ENCODE peak calls at places on chromosomes 13 and 19, in six cellular contexts. J, Q, R, A, F and O are unnamed samples.

GRCh38 chr19:6092329-6093286 is 17.7 kb downstream of the RFX2 start:
- DNase-seq in J (peak), Q (peak), R (peak), A (no peak), F (peak), O (peak)

GRCh38 chr13:62357887-62358645 is 942.4 kb upstream of the PCDH20 start:
- DNase-seq in J (no peak), Q (peak), R (peak), A (peak), F (peak), O (peak)

GRCh38 chr13:26575244-26575643 is 17.8 kb downstream of the WASF3 start:
- DNase-seq in J (no peak), Q (no peak), R (no peak), A (no peak), F (no peak), O (no peak)

GRCh38 chr19:1850809-1851544 is 2.7 kb upstream of the REXO1 start:
- DNase-seq in J (no peak), Q (no peak), R (no peak), A (no peak), F (no peak), O (no peak)

GRCh38 chr19:4807188-4807587 is 15.7 kb downstream of the FEM1A start:
- DNase-seq in J (no peak), Q (no peak), R (no peak), A (no peak), F (no peak), O (peak)

GRCh38 chr19:36652958-36653357 is 13.7 kb downstream of the ZNF461 start:
- DNase-seq in J (no peak), Q (no peak), R (no peak), A (no peak), F (no peak), O (no peak)

GRCh38 chr19:16027528-16027927 is 48.8 kb upstream of the TPM4 start:
- DNase-seq in J (no peak), Q (no peak), R (no peak), A (no peak), F (no peak), O (no peak)

GRCh38 chr19:18477042-18477760 is 39.3 kb upstream of the ISYNA1 start:
- DNase-seq in J (peak), Q (no peak), R (no peak), A (no peak), F (no peak), O (peak)

GRCh38 chr13:20964904-20965303 is 62.4 kb upstream of the XPO4 start:
- DNase-seq in J (no peak), Q (no peak), R (no peak), A (no peak), F (no peak), O (no peak)

GRCh38 chr13:48633695-48634094 is 20.0 kb upstream of the CYSLTR2 start:
- DNase-seq in J (no peak), Q (no peak), R (no peak), A (no peak), F (no peak), O (no peak)

GRCh38 chr13:113275387-113275786 is 21.7 kb upstream of the LAMP1 start:
- DNase-seq in J (peak), Q (peak), R (peak), A (no peak), F (peak), O (peak)

GRCh38 chr19:58401825-58402433 is 6.5 kb downstream of the RNF225 start:
- DNase-seq in J (peak), Q (no peak), R (no peak), A (no peak), F (no peak), O (no peak)

GRCh38 chr13:72960541-72960940 is 98.3 kb upstream of the KLF5 start:
- DNase-seq in J (no peak), Q (no peak), R (peak), A (no peak), F (no peak), O (no peak)

GRCh38 chr19:32611161-32611560 is 30.2 kb downstream of the PDCD5 start:
- DNase-seq in J (no peak), Q (no peak), R (no peak), A (no peak), F (no peak), O (no peak)

GRCh38 chr19:42422576-42423461 is 4.4 kb downstream of the LIPE start:
- DNase-seq in J (no peak), Q (no peak), R (peak), A (no peak), F (no peak), O (peak)

GRCh38 chr13:99295488-99296252 is 11.5 kb downstream of the GPR183 start:
- DNase-seq in J (no peak), Q (no peak), R (no peak), A (no peak), F (no peak), O (no peak)

GRCh38 chr13:27962128-27962841 is 6.8 kb downstream of the CDX2 start:
- DNase-seq in J (no peak), Q (no peak), R (peak), A (no peak), F (no peak), O (no peak)

GRCh38 chr19:56720281-56720680 is 48.7 kb upstream of the ZNF835 start:
- DNase-seq in J (no peak), Q (no peak), R (peak), A (no peak), F (no peak), O (peak)

GRCh38 chr19:17205237-17206140 is 9.7 kb upstream of the USE1 start:
- DNase-seq in J (peak), Q (peak), R (peak), A (no peak), F (peak), O (peak)

GRCh38 chr19:30402790-30403189 is 30.6 kb downstream of the ZNF536 start:
- DNase-seq in J (no peak), Q (no peak), R (no peak), A (no peak), F (no peak), O (no peak)

GRCh38 chr13:66977156-66977555 is 253.0 kb downstream of the PCDH9 start:
- DNase-seq in J (no peak), Q (no peak), R (no peak), A (no peak), F (no peak), O (no peak)

GRCh38 chr19:10290439-10290875 is 705 bp downstream of the ICAM5 start:
- DNase-seq in J (no peak), Q (no peak), R (no peak), A (no peak), F (no peak), O (peak)

GRCh38 chr19:58538257-58539168 is 5.4 kb upstream of the TRIM28 start:
- DNase-seq in J (no peak), Q (no peak), R (no peak), A (no peak), F (peak), O (no peak)

GRCh38 chr13:27839809-27840467 is 47.7 kb downstream of the GSX1 start:
- DNase-seq in J (no peak), Q (peak), R (no peak), A (no peak), F (no peak), O (no peak)

GRCh38 chr19:4379383-4380253 is 20.7 kb downstream of the SH3GL1 start:
- DNase-seq in J (no peak), Q (peak), R (no peak), A (peak), F (peak), O (no peak)

GRCh38 chr19:49615861-49616260 is 24.1 kb downstream of the RRAS start:
- DNase-seq in J (no peak), Q (no peak), R (no peak), A (no peak), F (no peak), O (no peak)

GRCh38 chr19:14470031-14470876 is 4.9 kb downstream of the PTGER1 start:
- DNase-seq in J (no peak), Q (no peak), R (no peak), A (no peak), F (no peak), O (no peak)

GRCh38 chr13:48233097-48233885 is at the start of gene ITM2B:
- DNase-seq in J (peak), Q (peak), R (peak), A (no peak), F (peak), O (peak)

GRCh38 chr13:89113744-89114143 is 1442.6 kb downstream of the SLITRK5 start:
- DNase-seq in J (no peak), Q (no peak), R (no peak), A (no peak), F (no peak), O (no peak)

GRCh38 chr19:19474950-19475781 is 40.2 kb downstream of the TSSK6 start:
- DNase-seq in J (no peak), Q (no peak), R (no peak), A (no peak), F (no peak), O (no peak)

GRCh38 chr13:110616103-110617101 is 1.1 kb downstream of the NAXD start:
- DNase-seq in J (peak), Q (peak), R (peak), A (no peak), F (peak), O (peak)

GRCh38 chr19:54448037-54448773 is 794 bp upstream of the LENG8 start:
- DNase-seq in J (peak), Q (peak), R (peak), A (no peak), F (peak), O (peak)

GRCh38 chr13:20157387-20157786 is 3.5 kb downstream of the GJA3 start:
- DNase-seq in J (no peak), Q (no peak), R (no peak), A (no peak), F (no peak), O (peak)

GRCh38 chr19:58519087-58519354 is 589 bp downstream of the ZBTB45 start:
- DNase-seq in J (peak), Q (peak), R (peak), A (no peak), F (peak), O (peak)

GRCh38 chr19:14943601-14944000 is 2.3 kb downstream of the OR7C2 start:
- DNase-seq in J (no peak), Q (no peak), R (no peak), A (peak), F (no peak), O (peak)

DNA sequence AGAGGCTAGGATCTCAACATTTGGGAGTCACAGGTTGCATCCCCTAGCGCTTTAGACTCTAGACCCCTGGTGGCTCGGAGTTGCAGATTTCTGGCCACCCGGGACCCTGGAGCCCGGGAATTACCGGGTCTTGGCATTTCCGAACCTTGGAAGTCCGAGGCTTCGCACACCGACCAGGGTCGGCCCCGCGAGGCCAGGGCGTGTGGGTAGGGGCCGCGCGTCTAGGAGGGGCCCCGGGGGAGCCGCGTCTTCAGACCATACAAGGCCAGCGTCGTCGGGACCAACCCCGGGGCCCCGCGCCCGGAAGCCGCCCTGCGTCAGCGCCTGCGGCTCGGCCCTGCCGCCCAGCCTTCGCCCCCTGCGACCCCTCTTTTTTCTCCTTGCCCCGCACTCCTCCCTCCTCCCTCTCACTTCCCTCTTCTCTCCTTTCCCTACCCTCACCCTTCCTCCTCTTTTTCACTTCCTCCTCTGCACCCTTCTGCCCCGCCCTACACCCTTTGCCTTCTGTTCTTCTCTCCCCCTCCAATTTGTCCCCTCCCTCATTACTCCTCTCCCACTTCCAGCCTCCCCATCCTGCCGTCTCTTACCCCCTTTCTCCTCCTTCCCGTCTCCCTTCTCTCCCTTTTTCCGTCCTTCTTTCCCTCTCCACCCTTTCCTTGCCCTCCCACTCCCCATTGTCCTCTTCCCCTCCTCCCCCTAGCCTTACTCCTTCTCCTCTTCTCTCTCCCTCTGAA is 2.4 kb upstream of the PLEKHG2 start:
- DNase-seq in J (peak), Q (no peak), R (peak), A (no peak), F (peak), O (peak)
- TF ChIP-seq MYC in J (no peak), Q (no peak), R (no peak), A (no peak), F (no peak), O (no peak)

GRCh38 chr19:50724522-50725217 is 1.5 kb downstream of the CLEC11A start:
- DNase-seq in J (peak), Q (peak), R (peak), A (peak), F (peak), O (peak)

GRCh38 chr19:50725932-50726230 is 2.7 kb downstream of the CLEC11A start:
- DNase-seq in J (no peak), Q (no peak), R (no peak), A (no peak), F (no peak), O (no peak)

GRCh38 chr19:50729894-50730293 is 6.7 kb downstream of the CLEC11A start:
- DNase-seq in J (no peak), Q (no peak), R (no peak), A (no peak), F (no peak), O (no peak)

GRCh38 chr19:50725218-50725931 is 2.2 kb downstream of the CLEC11A start:
- DNase-seq in J (no peak), Q (no peak), R (no peak), A (no peak), F (no peak), O (no peak)

GRCh38 chr19:50728084-50728737 is 5.0 kb downstream of the CLEC11A start:
- DNase-seq in J (peak), Q (no peak), R (peak), A (no peak), F (peak), O (peak)
- TF ChIP-seq MAX in J (peak), Q (no peak), R (no peak), A (no peak), F (peak), O (peak)

GRCh38 chr19:43658001-43658400 is 12.0 kb downstream of the PLAUR start:
- DNase-seq in J (no peak), Q (no peak), R (no peak), A (no peak), F (no peak), O (no peak)

GRCh38 chr19:43667524-43668405 is 2.2 kb downstream of the PLAUR start:
- DNase-seq in J (peak), Q (no peak), R (no peak), A (no peak), F (no peak), O (no peak)

GRCh38 chr19:43660301-43660700 is 9.7 kb downstream of the PLAUR start:
- DNase-seq in J (no peak), Q (no peak), R (no peak), A (no peak), F (no peak), O (no peak)

GRCh38 chr19:43664008-43664407 is 6.0 kb downstream of the PLAUR start:
- DNase-seq in J (no peak), Q (no peak), R (no peak), A (peak), F (peak), O (peak)

GRCh38 chr19:43662487-43662886 is 7.5 kb downstream of the PLAUR start:
- DNase-seq in J (no peak), Q (no peak), R (peak), A (no peak), F (no peak), O (no peak)
- TF ChIP-seq MYC in J (no peak), Q (no peak), R (no peak), A (no peak), F (no peak), O (no peak)

GRCh38 chr19:39736088-39736487 is 1.7 kb downstream of the CLC start:
- DNase-seq in J (no peak), Q (no peak), R (no peak), A (no peak), F (no peak), O (peak)
- TF ChIP-seq MAX in J (no peak), Q (no peak), R (no peak), A (no peak), F (no peak), O (no peak)

GRCh38 chr13:24618219-24618955 is 61.8 kb upstream of the ATP12A start:
- DNase-seq in J (no peak), Q (no peak), R (no peak), A (peak), F (no peak), O (peak)
- TF ChIP-seq MYC in J (no peak), Q (no peak), R (no peak), A (no peak), F (no peak), O (no peak)

DNA sequence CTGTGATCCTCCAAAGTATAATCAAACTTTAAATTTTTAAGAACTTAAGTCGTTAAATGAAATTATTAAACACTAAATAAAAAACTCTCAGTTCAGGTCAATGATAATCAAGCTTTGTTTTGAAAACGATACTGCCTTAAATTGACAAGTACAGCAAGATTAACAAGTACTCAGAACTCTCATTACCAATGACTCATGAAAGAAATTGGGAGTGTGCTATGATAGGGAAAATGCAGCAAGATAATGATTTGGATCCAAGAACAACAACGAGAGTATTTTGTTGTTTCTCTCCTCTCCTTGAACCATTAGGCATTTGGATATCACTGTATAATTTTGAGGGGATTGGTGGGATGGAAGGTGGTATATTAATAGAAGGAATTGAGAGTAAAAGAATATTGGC is 10.2 kb downstream of the N4BP2L2 start:
- DNase-seq in J (no peak), Q (no peak), R (no peak), A (no peak), F (peak), O (no peak)
- TF ChIP-seq MAX in J (no peak), Q (no peak), R (no peak), A (no peak), F (no peak), O (no peak)

GRCh38 chr13:36750461-36750860 is 68.6 kb upstream of the RFXAP start:
- DNase-seq in J (no peak), Q (no peak), R (no peak), A (no peak), F (no peak), O (no peak)
- TF ChIP-seq MYC in J (no peak), Q (no peak), R (no peak), A (no peak), F (no peak), O (no peak)

GRCh38 chr13:76210262-76210661 is 574.1 kb downstream of the LMO7 start:
- DNase-seq in J (no peak), Q (no peak), R (no peak), A (no peak), F (no peak), O (no peak)
- TF ChIP-seq MAX in J (no peak), Q (no peak), R (no peak), A (no peak), F (no peak), O (no peak)

GRCh38 chr13:52067237-52067636 is 42.7 kb downstream of the UTP14C start:
- DNase-seq in J (peak), Q (no peak), R (peak), A (no peak), F (no peak), O (peak)

DNA sequence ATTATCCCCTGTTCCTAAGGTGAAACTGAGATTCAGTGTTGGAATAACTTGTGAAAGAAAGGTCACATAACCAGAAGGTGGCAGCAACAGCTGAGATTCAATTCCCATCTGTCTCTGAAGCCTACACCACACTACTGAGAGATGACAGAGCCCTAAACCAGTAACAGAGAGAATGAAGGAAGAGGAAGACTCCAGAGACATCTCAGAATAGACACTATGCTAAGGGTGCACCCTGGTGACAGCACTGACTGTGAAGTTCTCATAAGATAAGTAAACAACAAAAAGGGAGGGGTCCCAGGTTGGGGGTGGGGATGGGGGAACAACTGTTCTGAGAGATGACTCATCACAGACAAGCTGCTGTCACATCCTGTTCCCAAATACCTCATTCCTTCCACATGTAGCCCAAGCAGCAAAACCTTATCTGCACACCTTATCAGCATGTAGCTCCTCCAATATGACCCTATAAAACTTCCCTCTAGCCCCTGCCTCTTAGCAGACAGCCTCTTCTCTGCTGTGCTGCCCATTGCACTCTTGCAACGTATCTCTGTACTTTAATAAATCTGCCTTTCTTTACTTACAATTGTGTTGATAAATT is 46.5 kb downstream of the UTP14C start:
- DNase-seq in J (peak), Q (no peak), R (peak), A (no peak), F (peak), O (peak)
- TF ChIP-seq MYC in J (no peak), Q (no peak), R (no peak), A (no peak), F (no peak), O (no peak)